ENCODE peak calls at places on chromosomes 4 and X, in ten cellular contexts. S is heart left ventricle; N is right cardiac atrium; K is K562; E is RWPE2; B is left lung; C is lung; U is IMR-90; F is CD8-positive, alpha-beta T cell; A is GM12878. Z is an unnamed sample.

GRCh38 chrX:37754518-37754917 is 25.3 kb upstream of the CYBB start:
- ATAC-seq in S (no peak), N (no peak), K (no peak), E (no peak), B (no peak), C (no peak), U (no peak), F (peak), A (peak), Z (no peak)

GRCh38 chr4:16129336-16129735 is 45.5 kb upstream of the PROM1 start:
- ATAC-seq in S (peak), N (peak), K (no peak), E (no peak), B (no peak), C (no peak), U (no peak), F (no peak), A (no peak), Z (no peak)

GRCh38 chr4:56978750-56979303 is at the start of gene POLR2B:
- ATAC-seq in S (peak), N (peak), K (peak), E (peak), B (peak), C (peak), U (peak), F (peak), A (peak), Z (peak)

GRCh38 chr4:10733016-10733415 is 48.4 kb upstream of the CLNK start:
- ATAC-seq in S (no peak), N (no peak), K (no peak), E (no peak), B (no peak), C (no peak), U (no peak), F (peak), A (peak), Z (no peak)

GRCh38 chr4:189763573-189763972 is 177.1 kb upstream of the FRG1 start:
- ATAC-seq in S (no peak), N (no peak), K (no peak), E (no peak), B (no peak), C (no peak), U (no peak), F (no peak), A (no peak), Z (no peak)

GRCh38 chr4:40190465-40190864 is 6.4 kb upstream of the RHOH start:
- ATAC-seq in S (no peak), N (no peak), K (no peak), E (no peak), B (no peak), C (no peak), U (no peak), F (no peak), A (no peak), Z (no peak)

GRCh38 chr4:104868942-104869341 is 277.7 kb upstream of the TET2 start:
- ATAC-seq in S (no peak), N (no peak), K (no peak), E (no peak), B (no peak), C (no peak), U (no peak), F (no peak), A (peak), Z (no peak)

GRCh38 chrX:46884799-46885198 is 27.4 kb upstream of the JADE3 start:
- ATAC-seq in S (no peak), N (no peak), K (no peak), E (no peak), B (no peak), C (no peak), U (no peak), F (no peak), A (peak), Z (no peak)

GRCh38 chr4:119300388-119301131 is 21.4 kb downstream of the FABP2 start:
- ATAC-seq in S (peak), N (peak), K (peak), E (peak), B (peak), C (peak), U (peak), F (peak), A (peak), Z (peak)

GRCh38 chr4:146179784-146180405 is 4.4 kb downstream of the LSM6 start:
- ATAC-seq in S (no peak), N (no peak), K (no peak), E (no peak), B (no peak), C (no peak), U (no peak), F (no peak), A (no peak), Z (no peak)

GRCh38 chrX:122004127-122004526 is 956.7 kb downstream of the GLUD2 start:
- ATAC-seq in S (no peak), N (no peak), K (no peak), E (no peak), B (no peak), C (no peak), U (no peak), F (no peak), A (no peak), Z (no peak)

GRCh38 chr4:95572304-95572991 is 23.7 kb upstream of the UNC5C start:
- ATAC-seq in S (no peak), N (peak), K (no peak), E (peak), B (peak), C (peak), U (no peak), F (no peak), A (no peak), Z (no peak)

GRCh38 chr4:77777135-77777777 is 41.9 kb downstream of the CNOT6L start:
- ATAC-seq in S (no peak), N (peak), K (peak), E (no peak), B (peak), C (no peak), U (peak), F (no peak), A (no peak), Z (no peak)

GRCh38 chrX:120140293-120140981 is 18.0 kb upstream of the RHOXF2 start:
- ATAC-seq in S (no peak), N (no peak), K (no peak), E (no peak), B (no peak), C (no peak), U (no peak), F (no peak), A (peak), Z (no peak)

GRCh38 chrX:10126834-10127233 is 29.9 kb upstream of the CLCN4 start:
- ATAC-seq in S (no peak), N (no peak), K (no peak), E (no peak), B (no peak), C (no peak), U (no peak), F (no peak), A (no peak), Z (no peak)

GRCh38 chrX:10124506-10125247 is 32.1 kb upstream of the CLCN4 start:
- ATAC-seq in S (no peak), N (no peak), K (no peak), E (no peak), B (no peak), C (no peak), U (no peak), F (no peak), A (no peak), Z (no peak)

GRCh38 chrX:10125248-10125615 is 31.5 kb upstream of the CLCN4 start:
- ATAC-seq in S (no peak), N (no peak), K (no peak), E (no peak), B (no peak), C (no peak), U (no peak), F (no peak), A (no peak), Z (no peak)

GRCh38 chrX:10128386-10128785 is 28.4 kb upstream of the CLCN4 start:
- ATAC-seq in S (no peak), N (no peak), K (no peak), E (no peak), B (no peak), C (no peak), U (no peak), F (no peak), A (no peak), Z (no peak)

GRCh38 chrX:10126044-10126443 is 30.7 kb upstream of the CLCN4 start:
- ATAC-seq in S (no peak), N (no peak), K (no peak), E (no peak), B (peak), C (peak), U (no peak), F (no peak), A (no peak), Z (no peak)
- H3K4me3 ChIP-seq in S (no peak), N (no peak), K (no peak), E (no peak), B (no peak), C (no peak), U (no peak), F (no peak), A (no peak), Z (no peak)

DNA sequence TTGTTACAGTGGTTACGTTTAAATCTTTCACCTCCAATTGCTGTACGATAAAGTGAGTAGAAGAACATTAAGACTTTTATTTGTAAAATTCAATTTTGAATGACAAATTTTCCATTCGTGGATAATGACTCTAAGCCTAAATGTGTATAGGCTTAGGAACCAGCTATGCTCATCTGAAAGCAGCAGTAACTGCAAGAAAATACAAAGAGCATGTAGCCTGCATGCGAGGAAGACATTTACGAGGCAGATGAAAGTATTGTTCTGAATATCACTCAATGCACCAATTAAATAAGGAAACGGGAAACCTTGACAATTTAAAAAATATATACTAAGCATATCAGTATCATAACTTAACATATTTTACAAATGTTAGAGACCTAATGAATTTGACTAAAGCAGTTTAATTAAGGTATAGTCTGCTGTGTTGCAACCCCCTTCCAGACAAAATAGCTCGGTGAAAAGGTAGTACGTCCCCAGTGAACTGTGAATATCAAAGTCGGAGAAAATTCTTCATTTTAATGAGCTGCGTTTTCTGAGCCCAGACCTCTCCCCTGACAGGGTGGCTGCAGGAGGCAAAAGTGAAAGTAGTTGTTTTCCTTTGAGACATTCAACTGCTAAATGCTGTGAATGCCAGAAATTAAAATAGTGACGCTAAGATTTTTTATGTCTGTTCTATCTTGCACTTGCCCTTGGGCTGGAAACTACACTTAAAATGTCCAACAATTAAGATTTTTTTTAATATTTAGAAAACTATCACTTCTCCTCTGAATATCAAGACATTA is 1236.5 kb upstream of the TENM3 start:
- ATAC-seq in S (no peak), N (no peak), K (no peak), E (no peak), B (no peak), C (peak), U (peak), F (no peak), A (peak), Z (no peak)
- H3K4me3 ChIP-seq in S (peak), N (peak), K (no peak), E (peak), B (peak), C (no peak), U (peak), F (no peak), A (no peak), Z (peak)

DNA sequence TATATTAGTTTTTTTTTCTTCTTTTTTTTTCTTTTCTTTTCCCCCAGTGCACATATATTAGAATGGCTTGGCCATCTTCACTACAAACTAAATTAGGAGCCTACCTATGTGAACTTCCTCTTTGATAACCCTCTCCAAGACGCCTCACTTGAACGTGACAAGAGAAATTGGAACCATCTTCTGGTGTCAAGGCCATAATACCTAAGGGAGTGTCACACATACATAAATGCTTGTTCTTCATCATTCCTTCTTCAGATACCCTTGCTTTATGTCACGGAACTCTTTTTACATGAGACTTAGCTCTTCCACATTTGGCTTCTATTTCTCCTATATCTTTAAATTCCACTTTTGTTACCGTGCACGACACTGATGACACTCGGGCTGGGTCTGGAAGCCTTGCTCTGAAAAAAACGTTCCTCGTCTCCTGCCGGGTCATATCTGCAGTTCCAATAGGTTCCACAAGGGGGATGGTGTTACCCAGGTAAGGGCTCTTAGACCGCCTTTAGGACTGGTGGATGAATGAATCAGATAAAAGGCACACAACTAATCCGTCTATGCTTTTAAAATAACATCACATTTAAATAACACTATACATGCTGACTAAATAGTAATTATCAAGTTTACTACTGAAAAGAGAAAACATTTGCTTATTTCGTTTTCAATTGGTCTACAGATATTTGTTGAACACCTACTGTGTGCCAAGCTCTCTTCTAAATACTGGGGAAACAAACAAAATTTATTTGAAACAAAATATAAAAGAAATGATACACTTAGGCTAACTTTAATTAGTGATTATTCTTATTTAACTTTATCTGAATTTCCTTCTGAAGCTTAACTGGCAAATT is 19.9 kb downstream of the DGAT2L6 start:
- ATAC-seq in S (no peak), N (peak), K (peak), E (peak), B (peak), C (no peak), U (peak), F (peak), A (peak), Z (no peak)
- H3K4me3 ChIP-seq in S (no peak), N (no peak), K (no peak), E (no peak), B (no peak), C (no peak), U (no peak), F (no peak), A (no peak), Z (no peak)

DNA sequence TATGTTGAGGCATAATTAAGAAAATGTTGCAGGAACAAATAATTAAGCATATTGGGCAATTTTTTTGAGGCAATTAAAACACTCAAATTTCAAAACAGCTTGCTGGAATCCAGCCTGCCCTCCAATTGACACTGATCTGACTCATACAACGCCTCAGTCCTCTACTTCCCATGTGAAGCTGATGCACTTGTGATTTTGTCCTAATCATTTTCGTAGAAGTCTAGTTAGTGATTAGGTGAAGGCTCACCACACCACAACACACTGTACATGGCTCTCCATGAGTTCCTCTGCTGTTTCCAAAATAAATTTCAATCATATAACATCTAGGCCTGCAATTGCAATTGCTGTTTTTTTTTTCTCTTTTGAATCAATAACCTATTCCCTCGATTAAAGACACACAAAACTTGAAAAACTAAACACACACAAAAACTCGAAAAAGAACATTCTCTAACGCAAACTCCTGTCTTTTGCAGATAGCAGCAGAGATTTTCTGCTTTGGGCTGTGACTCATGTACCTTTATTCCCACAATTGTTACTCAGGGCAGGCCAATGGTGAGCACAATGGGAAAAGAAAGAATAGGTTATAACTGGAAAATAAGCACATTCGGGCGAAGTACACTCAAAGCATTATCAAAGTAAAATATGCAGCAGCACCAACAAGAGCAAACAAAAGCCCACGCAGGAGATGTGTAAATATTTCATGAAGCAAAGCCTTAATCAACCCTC is 1.7 kb downstream of the GPRIN3 start:
- ATAC-seq in S (no peak), N (no peak), K (no peak), E (no peak), B (peak), C (peak), U (no peak), F (peak), A (no peak), Z (no peak)
- H3K4me3 ChIP-seq in S (peak), N (peak), K (no peak), E (no peak), B (no peak), C (no peak), U (no peak), F (peak), A (no peak), Z (no peak)

GRCh38 chr4:1215347-1216075 is 33.4 kb downstream of the CTBP1 start:
- ATAC-seq in S (no peak), N (no peak), K (no peak), E (no peak), B (peak), C (no peak), U (peak), F (no peak), A (peak), Z (peak)

GRCh38 chr4:1214101-1215095 is 34.5 kb downstream of the CTBP1 start:
- ATAC-seq in S (no peak), N (no peak), K (no peak), E (no peak), B (no peak), C (no peak), U (no peak), F (no peak), A (no peak), Z (no peak)

GRCh38 chr4:1211951-1212545 is 36.9 kb downstream of the CTBP1 start:
- ATAC-seq in S (no peak), N (no peak), K (no peak), E (no peak), B (no peak), C (no peak), U (no peak), F (no peak), A (no peak), Z (no peak)

GRCh38 chr4:1212546-1213335 is 36.2 kb downstream of the CTBP1 start:
- ATAC-seq in S (no peak), N (no peak), K (no peak), E (no peak), B (no peak), C (no peak), U (no peak), F (no peak), A (no peak), Z (no peak)

DNA sequence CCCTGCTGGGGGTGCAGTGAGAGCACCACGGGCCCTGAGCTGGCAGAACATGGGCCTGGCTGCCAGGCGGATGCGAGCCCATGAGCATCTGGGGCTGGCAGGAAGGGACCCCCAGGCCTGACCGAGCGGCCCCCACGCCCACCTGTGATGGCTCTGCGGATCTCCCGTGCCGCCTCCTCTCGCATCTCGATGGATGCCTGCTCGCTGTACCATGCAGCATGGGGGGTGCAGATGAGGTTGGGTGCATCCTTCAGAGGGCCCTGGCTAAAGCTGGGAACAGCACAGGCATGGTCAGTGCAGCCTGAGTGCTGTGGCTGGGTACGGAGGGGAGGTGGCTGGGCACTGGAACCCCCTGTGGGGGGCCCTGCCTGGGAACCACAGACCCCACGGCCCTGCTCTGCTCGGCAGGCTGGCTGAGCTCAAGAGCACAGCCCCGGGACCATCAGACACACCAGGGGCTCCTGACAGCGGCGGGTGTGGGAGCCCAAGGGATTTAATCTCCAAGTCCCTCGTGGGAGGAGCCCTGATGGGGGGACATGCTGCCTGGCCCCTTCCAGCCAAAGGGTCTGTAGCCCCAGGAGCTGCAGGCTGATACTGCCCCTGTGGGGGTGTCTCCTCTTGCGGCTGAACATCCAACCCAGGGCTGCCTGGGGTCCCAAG is 35.5 kb downstream of the CTBP1 start:
- ATAC-seq in S (no peak), N (no peak), K (no peak), E (no peak), B (no peak), C (no peak), U (no peak), F (no peak), A (no peak), Z (no peak)
- H3K4me3 ChIP-seq in S (no peak), N (no peak), K (no peak), E (no peak), B (no peak), C (no peak), U (no peak), F (no peak), A (no peak), Z (no peak)

GRCh38 chrX:31266172-31267076 is 194.6 kb upstream of the FTHL17 start:
- ATAC-seq in S (peak), N (peak), K (peak), E (peak), B (peak), C (peak), U (peak), F (no peak), A (peak), Z (peak)
- H3K4me3 ChIP-seq in S (peak), N (peak), K (peak), E (peak), B (peak), C (peak), U (peak), F (no peak), A (peak), Z (peak)

Z was measured in gastroesophageal sphincter.